ENCODE peak calls at places on chromosome 13, in five cellular contexts. J is activated T-cell treated with anti-CD3 and anti-CD28 coated beads for 4 hours, X is substantia nigra, E is tibial artery, Z is anterior cingulate cortex. N is an unnamed sample.

GRCh38 chr13:31431722-31432137 is 232.0 kb downstream of the B3GLCT start:
- DNase-seq in X (no peak), J (peak), E (no peak), Z (no peak), N (no peak)

GRCh38 chr13:38888309-38888708 is 102.3 kb downstream of the STOML3 start:
- DNase-seq in X (no peak), E (no peak), J (no peak), Z (no peak), N (no peak)

GRCh38 chr13:20475927-20476691 is 49.5 kb downstream of the CRYL1 start:
- DNase-seq in J (peak), Z (no peak), X (no peak), E (no peak), N (no peak)

GRCh38 chr13:24036115-24036514 is 124.4 kb upstream of the SPATA13 start:
- DNase-seq in E (no peak), J (no peak), X (no peak), Z (no peak), N (no peak)

GRCh38 chr13:111322916-111323331 is 2.5 kb downstream of the TEX29 start:
- DNase-seq in X (no peak), J (no peak), Z (no peak), E (peak), N (peak)

GRCh38 chr13:26587251-26587650 is 29.8 kb downstream of the WASF3 start:
- DNase-seq in Z (no peak), J (no peak), E (no peak), X (no peak), N (no peak)

GRCh38 chr13:70792121-70792520 is 683.9 kb upstream of the KLHL1 start:
- DNase-seq in Z (no peak), E (no peak), J (no peak), X (no peak), N (no peak)

GRCh38 chr13:30744056-30744684 is 8.8 kb downstream of the ALOX5AP start:
- DNase-seq in J (peak), Z (no peak), X (no peak), E (no peak), N (no peak)

GRCh38 chr13:22061371-22061805 is 390.5 kb downstream of the FGF9 start:
- DNase-seq in X (no peak), Z (peak), E (no peak), J (peak), N (no peak)

GRCh38 chr13:44978328-44978727 is 10.9 kb downstream of the NUFIP1 start:
- DNase-seq in E (no peak), J (no peak), X (no peak), Z (no peak), N (no peak)

GRCh38 chr13:23724196-23724970 is 154.2 kb downstream of the TNFRSF19 start:
- DNase-seq in J (no peak), Z (no peak), E (no peak), X (no peak), N (no peak)

GRCh38 chr13:94309997-94310842 is 169.3 kb downstream of the DCT start:
- DNase-seq in X (no peak), E (no peak), Z (no peak), J (no peak), N (no peak)

GRCh38 chr13:32426191-32426980 is 1.5 kb downstream of the N4BP2L1 start:
- DNase-seq in Z (peak), J (no peak), E (no peak), X (no peak), N (no peak)

GRCh38 chr13:50033696-50034095 is 18.5 kb downstream of the KCNRG start:
- DNase-seq in X (no peak), Z (no peak), E (no peak), J (no peak), N (no peak)

GRCh38 chr13:30802953-30803478 is 67.7 kb downstream of the ALOX5AP start:
- DNase-seq in E (peak), X (peak), J (peak), Z (peak), N (peak)

GRCh38 chr13:113417008-113417735 is 36.1 kb downstream of the ADPRHL1 start:
- DNase-seq in E (no peak), J (no peak), Z (no peak), X (no peak), N (no peak)

GRCh38 chr13:98089246-98089645 is 53.6 kb upstream of the FARP1 start:
- DNase-seq in E (no peak), Z (no peak), X (no peak), J (no peak), N (no peak)

GRCh38 chr13:29591310-29591709 is 4.2 kb downstream of the SLC7A1 start:
- DNase-seq in E (no peak), X (no peak), J (no peak), Z (no peak), N (no peak)

N was measured in kidney.